ENCODE peak calls at places on chromosomes 1 and 21, in four cellular contexts. One of them, this sample, is unnamed.
A peak's percentile ranks its signal among the peaks of the same experiment; 100 is the strongest.

GRCh38 chr21:42609806-42610205 is 43.6 kb upstream of the PDE9A start:
- ATAC-seq in T-helper 17 cell: peak; percentile 80
- ATAC-seq in Right ventricle myocardium superior: no peak
- ATAC-seq in left ventricle myocardium superior: no peak
- ATAC-seq in this sample: no peak

GRCh38 chr1:84972377-84972987 is 24.4 kb downstream of the MCOLN2 start:
- ATAC-seq in T-helper 17 cell: peak; percentile 47
- ATAC-seq in Right ventricle myocardium superior: no peak
- ATAC-seq in left ventricle myocardium superior: no peak
- ATAC-seq in this sample: no peak

GRCh38 chr21:15592271-15592860 is 137.4 kb upstream of the USP25 start:
- ATAC-seq in T-helper 17 cell: no peak
- ATAC-seq in Right ventricle myocardium superior: peak; percentile 58
- ATAC-seq in left ventricle myocardium superior: no peak
- ATAC-seq in this sample: peak; percentile 22

GRCh38 chr1:235023197-235024044 is 105.2 kb downstream of the TOMM20 start:
- ATAC-seq in Right ventricle myocardium superior: no peak
- ATAC-seq in T-helper 17 cell: no peak
- ATAC-seq in left ventricle myocardium superior: no peak
- ATAC-seq in this sample: no peak

GRCh38 chr1:232524056-232524455 is 105.9 kb downstream of the SIPA1L2 start:
- ATAC-seq in T-helper 17 cell: no peak
- ATAC-seq in Right ventricle myocardium superior: no peak
- ATAC-seq in left ventricle myocardium superior: no peak
- ATAC-seq in this sample: no peak

GRCh38 chr1:89540406-89540970 is 15.9 kb downstream of the LRRC8B start:
- ATAC-seq in Right ventricle myocardium superior: peak; percentile 49
- ATAC-seq in T-helper 17 cell: no peak
- ATAC-seq in left ventricle myocardium superior: peak; percentile 67
- ATAC-seq in this sample: no peak

GRCh38 chr1:45536886-45537285 is 13.7 kb upstream of the AKR1A1 start:
- ATAC-seq in Right ventricle myocardium superior: no peak
- ATAC-seq in left ventricle myocardium superior: no peak
- ATAC-seq in T-helper 17 cell: no peak
- ATAC-seq in this sample: no peak

GRCh38 chr1:1541956-1542765 is 1.7 kb upstream of the TMEM240 start:
- ATAC-seq in left ventricle myocardium superior: no peak
- ATAC-seq in Right ventricle myocardium superior: no peak
- ATAC-seq in T-helper 17 cell: no peak
- ATAC-seq in this sample: no peak

GRCh38 chr21:31108969-31109368 is 70.7 kb upstream of the KRTAP19-8 start:
- ATAC-seq in Right ventricle myocardium superior: peak; percentile 27
- ATAC-seq in T-helper 17 cell: no peak
- ATAC-seq in left ventricle myocardium superior: no peak
- ATAC-seq in this sample: no peak

GRCh38 chr1:235791532-235792060 is 75.1 kb downstream of the LYST start:
- ATAC-seq in Right ventricle myocardium superior: no peak
- ATAC-seq in T-helper 17 cell: no peak
- ATAC-seq in left ventricle myocardium superior: no peak
- ATAC-seq in this sample: no peak

GRCh38 chr1:236223273-236223672 is 58.5 kb downstream of the ERO1B start:
- ATAC-seq in left ventricle myocardium superior: no peak
- ATAC-seq in T-helper 17 cell: no peak
- ATAC-seq in Right ventricle myocardium superior: no peak
- ATAC-seq in this sample: no peak

GRCh38 chr1:41348394-41348793 is 12.8 kb upstream of the FOXO6 start:
- ATAC-seq in T-helper 17 cell: no peak
- ATAC-seq in Right ventricle myocardium superior: no peak
- ATAC-seq in left ventricle myocardium superior: no peak
- ATAC-seq in this sample: no peak

GRCh38 chr21:29436650-29437049 is 137.9 kb downstream of the BACH1 start:
- ATAC-seq in Right ventricle myocardium superior: no peak
- ATAC-seq in left ventricle myocardium superior: no peak
- ATAC-seq in T-helper 17 cell: peak; percentile 39
- ATAC-seq in this sample: no peak

GRCh38 chr1:71054281-71054731 is 6.7 kb upstream of the PTGER3 start:
- ATAC-seq in Right ventricle myocardium superior: peak; percentile 9
- ATAC-seq in T-helper 17 cell: peak; percentile 23
- ATAC-seq in left ventricle myocardium superior: peak; percentile 40
- ATAC-seq in this sample: peak; percentile 19

GRCh38 chr1:76668046-76668445 is 199.2 kb upstream of the ST6GALNAC5 start:
- ATAC-seq in Right ventricle myocardium superior: no peak
- ATAC-seq in T-helper 17 cell: no peak
- ATAC-seq in left ventricle myocardium superior: no peak
- ATAC-seq in this sample: no peak

GRCh38 chr1:37442644-37443043 is 31.7 kb upstream of the ZC3H12A start:
- ATAC-seq in left ventricle myocardium superior: no peak
- ATAC-seq in Right ventricle myocardium superior: no peak
- ATAC-seq in T-helper 17 cell: no peak
- ATAC-seq in this sample: no peak

GRCh38 chr1:173297798-173298391 is 90.8 kb upstream of the TNFSF4 start:
- ATAC-seq in Right ventricle myocardium superior: no peak
- ATAC-seq in left ventricle myocardium superior: no peak
- ATAC-seq in T-helper 17 cell: peak; percentile 65
- ATAC-seq in this sample: no peak

GRCh38 chr1:112054504-112054903 is 65.0 kb upstream of the KCND3 start:
- ATAC-seq in left ventricle myocardium superior: peak; percentile 75
- ATAC-seq in Right ventricle myocardium superior: peak; percentile 76
- ATAC-seq in T-helper 17 cell: no peak
- ATAC-seq in this sample: no peak

GRCh38 chr1:199735660-199736059 is 291.9 kb upstream of the NR5A2 start:
- ATAC-seq in left ventricle myocardium superior: no peak
- ATAC-seq in Right ventricle myocardium superior: no peak
- ATAC-seq in T-helper 17 cell: no peak
- ATAC-seq in this sample: no peak

GRCh38 chr1:182301467-182302198 is 90.0 kb downstream of the GLUL start:
- ATAC-seq in left ventricle myocardium superior: peak; percentile 82
- ATAC-seq in T-helper 17 cell: no peak
- ATAC-seq in Right ventricle myocardium superior: peak; percentile 76
- ATAC-seq in this sample: peak; percentile 25

GRCh38 chr1:36450270-36450918 is at the start of gene OSCP1:
- ATAC-seq in Right ventricle myocardium superior: peak; percentile 99
- ATAC-seq in T-helper 17 cell: peak; percentile 99
- ATAC-seq in left ventricle myocardium superior: peak; percentile 99
- ATAC-seq in this sample: peak; percentile 100

GRCh38 chr1:155094622-155094948 is 15.9 kb downstream of the EFNA3 start:
- ATAC-seq in left ventricle myocardium superior: no peak
- ATAC-seq in Right ventricle myocardium superior: no peak
- ATAC-seq in T-helper 17 cell: no peak
- ATAC-seq in this sample: no peak

GRCh38 chr1:111541721-111542120 is 38.3 kb upstream of the ADORA3 start:
- ATAC-seq in left ventricle myocardium superior: no peak
- ATAC-seq in T-helper 17 cell: no peak
- ATAC-seq in Right ventricle myocardium superior: no peak
- ATAC-seq in this sample: no peak

GRCh38 chr1:155079487-155080249 is 1.0 kb downstream of the EFNA3 start:
- ATAC-seq in left ventricle myocardium superior: no peak
- ATAC-seq in Right ventricle myocardium superior: peak; percentile 2
- ATAC-seq in T-helper 17 cell: peak; percentile 24
- ATAC-seq in this sample: no peak

GRCh38 chr1:69572921-69573320 is 5.2 kb downstream of the LRRC7 start:
- ATAC-seq in Right ventricle myocardium superior: no peak
- ATAC-seq in T-helper 17 cell: no peak
- ATAC-seq in left ventricle myocardium superior: no peak
- ATAC-seq in this sample: no peak

GRCh38 chr1:116379057-116379630 is 6.1 kb downstream of the ATP1A1 start:
- ATAC-seq in left ventricle myocardium superior: peak; percentile 27
- ATAC-seq in T-helper 17 cell: no peak
- ATAC-seq in Right ventricle myocardium superior: no peak
- ATAC-seq in this sample: no peak

GRCh38 chr21:34345091-34345871 is 18.5 kb upstream of the KCNE2 start:
- ATAC-seq in T-helper 17 cell: no peak
- ATAC-seq in Right ventricle myocardium superior: peak; percentile 16
- ATAC-seq in left ventricle myocardium superior: peak; percentile 57
- ATAC-seq in this sample: peak; percentile 5

GRCh38 chr1:175873290-175873689 is 129.9 kb upstream of the TNR start:
- ATAC-seq in left ventricle myocardium superior: no peak
- ATAC-seq in T-helper 17 cell: no peak
- ATAC-seq in Right ventricle myocardium superior: no peak
- ATAC-seq in this sample: no peak

GRCh38 chr1:158952416-158952815 is 21.1 kb downstream of the PYHIN1 start:
- ATAC-seq in T-helper 17 cell: peak; percentile 45
- ATAC-seq in Right ventricle myocardium superior: no peak
- ATAC-seq in left ventricle myocardium superior: no peak
- ATAC-seq in this sample: no peak

GRCh38 chr1:58652351-58653184 is 47.3 kb downstream of the MYSM1 start:
- ATAC-seq in left ventricle myocardium superior: peak; percentile 91
- ATAC-seq in T-helper 17 cell: peak; percentile 94
- ATAC-seq in Right ventricle myocardium superior: peak; percentile 88
- ATAC-seq in this sample: peak; percentile 84

GRCh38 chr1:113246929-113247328 is 143.4 kb upstream of the MAGI3 start:
- ATAC-seq in left ventricle myocardium superior: no peak
- ATAC-seq in Right ventricle myocardium superior: no peak
- ATAC-seq in T-helper 17 cell: no peak
- ATAC-seq in this sample: no peak

This sample was measured in gastroesophageal sphincter.